ENCODE peak calls at places on chromosomes 12 and 14, in four cellular contexts. K is stimulated activated naive CD4-positive, alpha-beta T cell; W is suprapubic skin; D is ELR. Z is an unnamed sample.
A peak's percentile ranks its signal among the peaks of the same experiment; 100 is the strongest.

GRCh38 chr12:50951112-50951511 is 1.2 kb upstream of the HIGD1C start:
- DNase-seq in K (no peak), D (no peak), W (no peak), Z (no peak)

GRCh38 chr12:113401066-113402000 is 2.4 kb downstream of the SDS start:
- DNase-seq in W (no peak), D (no peak), K (no peak), Z (no peak)

GRCh38 chr12:27523305-27523641 is 733 bp upstream of the PPFIBP1 start:
- DNase-seq in D (no peak), K (no peak), W (no peak), Z (no peak)

GRCh38 chr12:28884861-28885260 is 264.2 kb upstream of the FAR2 start:
- DNase-seq in W (no peak), D (no peak), K (no peak), Z (no peak)

GRCh38 chr14:92596328-92596943 is 82.9 kb downstream of the RIN3 start:
- DNase-seq in K (no peak), W (no peak), D (no peak), Z (no peak)

GRCh38 chr14:56811596-56812363 is 1.5 kb upstream of the OTX2 start:
- DNase-seq in K (no peak), W (no peak), D (no peak), Z (no peak)

GRCh38 chr12:123063535-123063934 is 83.1 kb downstream of the ARL6IP4 start:
- DNase-seq in W (no peak), D (peak; percentile 58), K (peak; percentile 27), Z (no peak)

GRCh38 chr12:10941916-10942607 is 3.0 kb upstream of the TAS2R14 start:
- DNase-seq in W (no peak), K (peak; percentile 1), D (peak; percentile 16), Z (peak; percentile 64)

GRCh38 chr12:90836689-90837088 is 118.3 kb downstream of the CCER1 start:
- DNase-seq in W (no peak), D (no peak), K (no peak), Z (no peak)

GRCh38 chr12:51082561-51083139 is 746 bp downstream of the CSRNP2 start:
- DNase-seq in W (peak; percentile 72), K (peak; percentile 9), D (peak; percentile 60), Z (no peak)

GRCh38 chr14:104889374-104889755 is 24.3 kb downstream of the CEP170B start:
- DNase-seq in D (no peak), W (no peak), K (no peak), Z (peak; percentile 66)

GRCh38 chr14:62691613-62692489 is 353.4 kb downstream of the KCNH5 start:
- DNase-seq in K (no peak), W (no peak), D (peak; percentile 75), Z (peak; percentile 89)

GRCh38 chr12:11592484-11592883 is 57.0 kb upstream of the ETV6 start:
- DNase-seq in D (no peak), K (no peak), W (no peak), Z (no peak)

Z was measured in RWPE2.